ENCODE peak calls at places on chromosomes 2 and 18, in seven cellular contexts. One of them, this sample, is unnamed.

GRCh38 chr2:8219631-8220393 is 462.0 kb upstream of the ID2 start:
- ATAC-seq in activated CD8-positive, alpha-beta memory T cell treated with anti-CD3 and anti-CD28 coated beads, Interleukin-2, amount 10 ng/mL, durations not matched to agents 7 days and 5 days: no peak
- ATAC-seq in heart left ventricle: peak; percentile 96
- ATAC-seq in heart right ventricle: peak; percentile 98
- ATAC-seq in left lobe of liver: no peak
- ATAC-seq in effector memory CD8-positive, alpha-beta T cell: no peak
- ATAC-seq in omental fat pad: no peak
- ATAC-seq in this sample: peak; percentile 80

GRCh38 chr2:73776869-73777519 is 2.9 kb downstream of the DUSP11 start:
- ATAC-seq in activated CD8-positive, alpha-beta memory T cell treated with anti-CD3 and anti-CD28 coated beads, Interleukin-2, amount 10 ng/mL, durations not matched to agents 7 days and 5 days: no peak
- ATAC-seq in effector memory CD8-positive, alpha-beta T cell: no peak
- ATAC-seq in heart right ventricle: no peak
- ATAC-seq in left lobe of liver: no peak
- ATAC-seq in omental fat pad: no peak
- ATAC-seq in heart left ventricle: no peak
- ATAC-seq in this sample: no peak

GRCh38 chr2:111633139-111633538 is 250.9 kb downstream of the ANAPC1 start:
- ATAC-seq in heart right ventricle: no peak
- ATAC-seq in omental fat pad: peak; percentile 95
- ATAC-seq in activated CD8-positive, alpha-beta memory T cell treated with anti-CD3 and anti-CD28 coated beads, Interleukin-2, amount 10 ng/mL, durations not matched to agents 7 days and 5 days: no peak
- ATAC-seq in left lobe of liver: no peak
- ATAC-seq in effector memory CD8-positive, alpha-beta T cell: no peak
- ATAC-seq in heart left ventricle: no peak
- ATAC-seq in this sample: no peak

GRCh38 chr2:188695953-188696352 is 278.2 kb upstream of the COL3A1 start:
- ATAC-seq in activated CD8-positive, alpha-beta memory T cell treated with anti-CD3 and anti-CD28 coated beads, Interleukin-2, amount 10 ng/mL, durations not matched to agents 7 days and 5 days: no peak
- ATAC-seq in omental fat pad: no peak
- ATAC-seq in effector memory CD8-positive, alpha-beta T cell: no peak
- ATAC-seq in heart left ventricle: no peak
- ATAC-seq in heart right ventricle: no peak
- ATAC-seq in left lobe of liver: no peak
- ATAC-seq in this sample: no peak

GRCh38 chr2:18740428-18740827 is 151.1 kb upstream of the NT5C1B start:
- ATAC-seq in heart right ventricle: peak; percentile 77
- ATAC-seq in effector memory CD8-positive, alpha-beta T cell: no peak
- ATAC-seq in left lobe of liver: no peak
- ATAC-seq in activated CD8-positive, alpha-beta memory T cell treated with anti-CD3 and anti-CD28 coated beads, Interleukin-2, amount 10 ng/mL, durations not matched to agents 7 days and 5 days: no peak
- ATAC-seq in heart left ventricle: peak; percentile 57
- ATAC-seq in omental fat pad: no peak
- ATAC-seq in this sample: peak; percentile 34

GRCh38 chr2:181581534-181581933 is 75.4 kb downstream of the CERKL start:
- ATAC-seq in left lobe of liver: no peak
- ATAC-seq in heart right ventricle: no peak
- ATAC-seq in heart left ventricle: no peak
- ATAC-seq in effector memory CD8-positive, alpha-beta T cell: no peak
- ATAC-seq in omental fat pad: no peak
- ATAC-seq in activated CD8-positive, alpha-beta memory T cell treated with anti-CD3 and anti-CD28 coated beads, Interleukin-2, amount 10 ng/mL, durations not matched to agents 7 days and 5 days: no peak
- ATAC-seq in this sample: no peak

GRCh38 chr18:39761273-39761672 is 2193.8 kb upstream of the PIK3C3 start:
- ATAC-seq in heart right ventricle: no peak
- ATAC-seq in activated CD8-positive, alpha-beta memory T cell treated with anti-CD3 and anti-CD28 coated beads, Interleukin-2, amount 10 ng/mL, durations not matched to agents 7 days and 5 days: no peak
- ATAC-seq in omental fat pad: no peak
- ATAC-seq in effector memory CD8-positive, alpha-beta T cell: no peak
- ATAC-seq in heart left ventricle: no peak
- ATAC-seq in left lobe of liver: no peak
- ATAC-seq in this sample: no peak

GRCh38 chr2:105057005-105057404 is 19.1 kb downstream of the MRPS9 start:
- ATAC-seq in heart right ventricle: no peak
- ATAC-seq in omental fat pad: no peak
- ATAC-seq in left lobe of liver: no peak
- ATAC-seq in heart left ventricle: no peak
- ATAC-seq in activated CD8-positive, alpha-beta memory T cell treated with anti-CD3 and anti-CD28 coated beads, Interleukin-2, amount 10 ng/mL, durations not matched to agents 7 days and 5 days: no peak
- ATAC-seq in effector memory CD8-positive, alpha-beta T cell: no peak
- ATAC-seq in this sample: no peak

GRCh38 chr18:70194227-70194890 is 11.1 kb downstream of the RTTN start:
- ATAC-seq in heart left ventricle: no peak
- ATAC-seq in activated CD8-positive, alpha-beta memory T cell treated with anti-CD3 and anti-CD28 coated beads, Interleukin-2, amount 10 ng/mL, durations not matched to agents 7 days and 5 days: peak; percentile 82
- ATAC-seq in heart right ventricle: no peak
- ATAC-seq in effector memory CD8-positive, alpha-beta T cell: no peak
- ATAC-seq in omental fat pad: no peak
- ATAC-seq in left lobe of liver: no peak
- ATAC-seq in this sample: no peak

GRCh38 chr2:69168144-69168813 is 155.3 kb downstream of the ANTXR1 start:
- ATAC-seq in activated CD8-positive, alpha-beta memory T cell treated with anti-CD3 and anti-CD28 coated beads, Interleukin-2, amount 10 ng/mL, durations not matched to agents 7 days and 5 days: no peak
- ATAC-seq in left lobe of liver: no peak
- ATAC-seq in omental fat pad: no peak
- ATAC-seq in heart right ventricle: no peak
- ATAC-seq in effector memory CD8-positive, alpha-beta T cell: no peak
- ATAC-seq in heart left ventricle: no peak
- ATAC-seq in this sample: no peak

GRCh38 chr2:217412299-217412698 is 552.4 kb upstream of the TNP1 start:
- ATAC-seq in left lobe of liver: no peak
- ATAC-seq in heart right ventricle: peak; percentile 35
- ATAC-seq in effector memory CD8-positive, alpha-beta T cell: no peak
- ATAC-seq in activated CD8-positive, alpha-beta memory T cell treated with anti-CD3 and anti-CD28 coated beads, Interleukin-2, amount 10 ng/mL, durations not matched to agents 7 days and 5 days: no peak
- ATAC-seq in heart left ventricle: peak; percentile 35
- ATAC-seq in omental fat pad: no peak
- ATAC-seq in this sample: no peak

GRCh38 chr18:74198453-74198852 is 50.1 kb downstream of the TIMM21 start:
- ATAC-seq in left lobe of liver: no peak
- ATAC-seq in effector memory CD8-positive, alpha-beta T cell: no peak
- ATAC-seq in omental fat pad: no peak
- ATAC-seq in heart right ventricle: no peak
- ATAC-seq in heart left ventricle: no peak
- ATAC-seq in activated CD8-positive, alpha-beta memory T cell treated with anti-CD3 and anti-CD28 coated beads, Interleukin-2, amount 10 ng/mL, durations not matched to agents 7 days and 5 days: no peak
- ATAC-seq in this sample: no peak

GRCh38 chr2:86453838-86454237 is 12.7 kb downstream of the KDM3A start:
- ATAC-seq in omental fat pad: peak; percentile 23
- ATAC-seq in effector memory CD8-positive, alpha-beta T cell: no peak
- ATAC-seq in heart right ventricle: peak; percentile 88
- ATAC-seq in activated CD8-positive, alpha-beta memory T cell treated with anti-CD3 and anti-CD28 coated beads, Interleukin-2, amount 10 ng/mL, durations not matched to agents 7 days and 5 days: no peak
- ATAC-seq in heart left ventricle: peak; percentile 71
- ATAC-seq in left lobe of liver: peak; percentile 57
- ATAC-seq in this sample: no peak

GRCh38 chr2:158221055-158222021 is 119.7 kb downstream of the UPP2 start:
- ATAC-seq in heart right ventricle: no peak
- ATAC-seq in left lobe of liver: no peak
- ATAC-seq in heart left ventricle: no peak
- ATAC-seq in effector memory CD8-positive, alpha-beta T cell: no peak
- ATAC-seq in omental fat pad: no peak
- ATAC-seq in activated CD8-positive, alpha-beta memory T cell treated with anti-CD3 and anti-CD28 coated beads, Interleukin-2, amount 10 ng/mL, durations not matched to agents 7 days and 5 days: no peak
- ATAC-seq in this sample: no peak

GRCh38 chr2:188450740-188451480 is 159.2 kb downstream of the GULP1 start:
- ATAC-seq in heart right ventricle: no peak
- ATAC-seq in heart left ventricle: no peak
- ATAC-seq in effector memory CD8-positive, alpha-beta T cell: no peak
- ATAC-seq in activated CD8-positive, alpha-beta memory T cell treated with anti-CD3 and anti-CD28 coated beads, Interleukin-2, amount 10 ng/mL, durations not matched to agents 7 days and 5 days: no peak
- ATAC-seq in left lobe of liver: no peak
- ATAC-seq in omental fat pad: no peak
- ATAC-seq in this sample: no peak

GRCh38 chr2:61799054-61799453 is 54.8 kb downstream of the FAM161A start:
- ATAC-seq in heart right ventricle: no peak
- ATAC-seq in heart left ventricle: no peak
- ATAC-seq in activated CD8-positive, alpha-beta memory T cell treated with anti-CD3 and anti-CD28 coated beads, Interleukin-2, amount 10 ng/mL, durations not matched to agents 7 days and 5 days: no peak
- ATAC-seq in omental fat pad: no peak
- ATAC-seq in effector memory CD8-positive, alpha-beta T cell: no peak
- ATAC-seq in left lobe of liver: no peak
- ATAC-seq in this sample: no peak

GRCh38 chr18:31658670-31659573 is 25.5 kb downstream of the B4GALT6 start:
- ATAC-seq in left lobe of liver: peak; percentile 15
- ATAC-seq in heart left ventricle: no peak
- ATAC-seq in heart right ventricle: peak; percentile 37
- ATAC-seq in effector memory CD8-positive, alpha-beta T cell: peak; percentile 69
- ATAC-seq in omental fat pad: no peak
- ATAC-seq in activated CD8-positive, alpha-beta memory T cell treated with anti-CD3 and anti-CD28 coated beads, Interleukin-2, amount 10 ng/mL, durations not matched to agents 7 days and 5 days: peak; percentile 89
- ATAC-seq in this sample: no peak

GRCh38 chr2:85326406-85326945 is 1.3 kb downstream of the TGOLN2 start:
- ATAC-seq in omental fat pad: no peak
- ATAC-seq in effector memory CD8-positive, alpha-beta T cell: peak; percentile 23
- ATAC-seq in activated CD8-positive, alpha-beta memory T cell treated with anti-CD3 and anti-CD28 coated beads, Interleukin-2, amount 10 ng/mL, durations not matched to agents 7 days and 5 days: peak; percentile 28
- ATAC-seq in heart right ventricle: peak; percentile 15
- ATAC-seq in left lobe of liver: peak; percentile 1
- ATAC-seq in heart left ventricle: no peak
- ATAC-seq in this sample: no peak

GRCh38 chr2:74405994-74406583 is 15.3 kb downstream of the C2orf81 start:
- ATAC-seq in effector memory CD8-positive, alpha-beta T cell: no peak
- ATAC-seq in heart left ventricle: no peak
- ATAC-seq in heart right ventricle: no peak
- ATAC-seq in omental fat pad: no peak
- ATAC-seq in left lobe of liver: no peak
- ATAC-seq in activated CD8-positive, alpha-beta memory T cell treated with anti-CD3 and anti-CD28 coated beads, Interleukin-2, amount 10 ng/mL, durations not matched to agents 7 days and 5 days: peak; percentile 27
- ATAC-seq in this sample: no peak

GRCh38 chr18:23876496-23876895 is 138.1 kb upstream of the TTC39C start:
- ATAC-seq in effector memory CD8-positive, alpha-beta T cell: no peak
- ATAC-seq in left lobe of liver: no peak
- ATAC-seq in activated CD8-positive, alpha-beta memory T cell treated with anti-CD3 and anti-CD28 coated beads, Interleukin-2, amount 10 ng/mL, durations not matched to agents 7 days and 5 days: no peak
- ATAC-seq in heart right ventricle: no peak
- ATAC-seq in heart left ventricle: no peak
- ATAC-seq in omental fat pad: no peak
- ATAC-seq in this sample: no peak

GRCh38 chr2:38653380-38653714 is 12.6 kb upstream of the GALM start:
- ATAC-seq in effector memory CD8-positive, alpha-beta T cell: no peak
- ATAC-seq in left lobe of liver: no peak
- ATAC-seq in activated CD8-positive, alpha-beta memory T cell treated with anti-CD3 and anti-CD28 coated beads, Interleukin-2, amount 10 ng/mL, durations not matched to agents 7 days and 5 days: no peak
- ATAC-seq in heart left ventricle: no peak
- ATAC-seq in omental fat pad: no peak
- ATAC-seq in heart right ventricle: no peak
- ATAC-seq in this sample: no peak

GRCh38 chr2:189552991-189553404 is 27.6 kb downstream of the SLC40A1 start:
- ATAC-seq in heart left ventricle: no peak
- ATAC-seq in heart right ventricle: no peak
- ATAC-seq in activated CD8-positive, alpha-beta memory T cell treated with anti-CD3 and anti-CD28 coated beads, Interleukin-2, amount 10 ng/mL, durations not matched to agents 7 days and 5 days: no peak
- ATAC-seq in omental fat pad: no peak
- ATAC-seq in effector memory CD8-positive, alpha-beta T cell: no peak
- ATAC-seq in left lobe of liver: peak; percentile 6
- ATAC-seq in this sample: no peak

GRCh38 chr2:142041996-142042395 is 88.8 kb downstream of the LRP1B start:
- ATAC-seq in heart right ventricle: no peak
- ATAC-seq in heart left ventricle: no peak
- ATAC-seq in effector memory CD8-positive, alpha-beta T cell: no peak
- ATAC-seq in left lobe of liver: no peak
- ATAC-seq in activated CD8-positive, alpha-beta memory T cell treated with anti-CD3 and anti-CD28 coated beads, Interleukin-2, amount 10 ng/mL, durations not matched to agents 7 days and 5 days: no peak
- ATAC-seq in omental fat pad: no peak
- ATAC-seq in this sample: no peak

GRCh38 chr2:187383043-187383800 is 64.8 kb downstream of the CALCRL start:
- ATAC-seq in omental fat pad: no peak
- ATAC-seq in heart right ventricle: peak; percentile 24
- ATAC-seq in left lobe of liver: no peak
- ATAC-seq in heart left ventricle: peak; percentile 26
- ATAC-seq in activated CD8-positive, alpha-beta memory T cell treated with anti-CD3 and anti-CD28 coated beads, Interleukin-2, amount 10 ng/mL, durations not matched to agents 7 days and 5 days: no peak
- ATAC-seq in effector memory CD8-positive, alpha-beta T cell: no peak
- ATAC-seq in this sample: no peak

GRCh38 chr2:229633546-229633945 is 80.8 kb downstream of the DNER start:
- ATAC-seq in heart left ventricle: no peak
- ATAC-seq in heart right ventricle: no peak
- ATAC-seq in activated CD8-positive, alpha-beta memory T cell treated with anti-CD3 and anti-CD28 coated beads, Interleukin-2, amount 10 ng/mL, durations not matched to agents 7 days and 5 days: no peak
- ATAC-seq in omental fat pad: no peak
- ATAC-seq in effector memory CD8-positive, alpha-beta T cell: no peak
- ATAC-seq in left lobe of liver: no peak
- ATAC-seq in this sample: no peak

This sample was measured in gastroesophageal sphincter.